ENCODE peak calls at places on chromosome 13, in five cellular contexts. R is GM23338, W is hepatocyte, Z is neural progenitor cell, K is HCT116. D is an unnamed sample.

GRCh38 chr13:25001807-25002206 is 94.1 kb upstream of the PABPC3 start:
- DNase-seq in R (no peak), W (no peak), Z (no peak), K (no peak), D (no peak)

GRCh38 chr13:24605923-24606372 is 74.3 kb upstream of the ATP12A start:
- DNase-seq in R (peak; percentile 56), W (peak; percentile 64), Z (peak; percentile 36), K (peak; percentile 6), D (peak; percentile 45)

GRCh38 chr13:36418022-36418805 is 14.1 kb upstream of the CCNA1 start:
- DNase-seq in R (peak; percentile 9), W (no peak), Z (no peak), K (no peak), D (peak; percentile 11)

GRCh38 chr13:87087741-87088140 is 583.4 kb upstream of the SLITRK5 start:
- DNase-seq in R (no peak), W (no peak), Z (no peak), K (no peak), D (no peak)

GRCh38 chr13:100803091-100803490 is 128.5 kb upstream of the TMTC4 start:
- DNase-seq in R (no peak), W (no peak), Z (no peak), K (no peak), D (no peak)

GRCh38 chr13:65965496-65965895 is 1264.6 kb downstream of the PCDH9 start:
- DNase-seq in R (no peak), W (no peak), Z (no peak), K (no peak), D (no peak)

GRCh38 chr13:30466841-30467252 is 1.1 kb upstream of the HMGB1 start:
- DNase-seq in R (no peak), W (no peak), Z (no peak), K (no peak), D (peak; percentile 72)

GRCh38 chr13:23159205-23159586 is 21.6 kb upstream of the SGCG start:
- DNase-seq in R (peak; percentile 90), W (peak; percentile 68), Z (peak; percentile 82), K (no peak), D (peak; percentile 8)

GRCh38 chr13:103299079-103299478 is 232.9 kb upstream of the SLC10A2 start:
- DNase-seq in R (peak; percentile 84), W (peak; percentile 28), Z (peak; percentile 39), K (no peak), D (no peak)

DNA sequence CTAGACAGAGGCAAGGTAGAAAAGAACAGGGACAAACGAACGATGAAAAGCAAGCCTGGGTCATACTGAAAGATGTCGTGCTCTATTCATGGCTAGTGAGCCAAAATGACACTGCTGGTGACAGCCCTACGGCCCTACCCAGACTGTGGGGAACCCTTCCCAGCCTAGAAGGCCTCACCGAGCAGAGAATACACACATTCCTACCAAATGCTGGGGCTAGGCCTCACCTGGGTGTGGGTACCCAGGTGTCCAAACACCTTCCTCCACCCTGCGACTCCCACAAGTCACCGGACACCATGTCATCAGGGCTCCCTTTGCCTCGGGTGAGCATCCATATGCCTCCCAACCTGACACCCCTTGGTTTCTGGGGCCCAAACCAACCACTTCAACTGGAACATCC is 85.3 kb upstream of the DOCK9 start:
- DNase-seq in R (no peak), W (no peak), Z (no peak), K (no peak), D (no peak)
- H3K27ac ChIP-seq in R (no peak overlapping the region), W (peak overlapping the region; percentile 63), Z (no peak overlapping the region), K (no peak overlapping the region), D (no peak overlapping the region)

GRCh38 chr13:73138276-73138950 is 79.6 kb downstream of the KLF5 start:
- DNase-seq in R (peak; percentile 20), W (peak; percentile 55), Z (no peak), K (no peak), D (no peak)
- TF ChIP-seq EZH2phosphoT487 in R (no peak), W (no peak), Z (no peak), K (no peak), D (no peak)

GRCh38 chr13:113296842-113297369 is at the start of gene LAMP1:
- DNase-seq in R (peak; percentile 97), W (peak; percentile 99), Z (peak; percentile 98), K (peak; percentile 91), D (peak; percentile 97)
- H3K27ac ChIP-seq in R (peak within 1 kb of the TSS; percentile 78), W (peak within 1 kb of the TSS; percentile 97), Z (no peak within 1 kb of the TSS), K (peak within 1 kb of the TSS; percentile 74), D (peak within 1 kb of the TSS; percentile 46)

GRCh38 chr13:98972059-98972458 is 5.8 kb downstream of the DOCK9 start:
- DNase-seq in R (no peak), W (no peak), Z (no peak), K (no peak), D (no peak)

GRCh38 chr13:98976338-98976737 is 1.5 kb downstream of the DOCK9 start:
- DNase-seq in R (no peak), W (no peak), Z (no peak), K (no peak), D (no peak)

GRCh38 chr13:98972627-98973026 is 5.2 kb downstream of the DOCK9 start:
- DNase-seq in R (no peak), W (no peak), Z (peak; percentile 41), K (peak; percentile 78), D (no peak)

GRCh38 chr13:98975822-98976261 is 2.0 kb downstream of the DOCK9 start:
- DNase-seq in R (peak; percentile 39), W (no peak), Z (peak; percentile 59), K (no peak), D (no peak)

GRCh38 chr13:98974053-98974452 is 3.8 kb downstream of the DOCK9 start:
- DNase-seq in R (no peak), W (no peak), Z (no peak), K (no peak), D (no peak)
- TF ChIP-seq EZH2phosphoT487 in R (no peak), W (no peak), Z (no peak), K (no peak), D (no peak)

GRCh38 chr13:79918620-79919019 is 422.3 kb downstream of the SPRY2 start:
- DNase-seq in R (no peak), W (no peak), Z (peak; percentile 22), K (no peak), D (no peak)

GRCh38 chr13:79915386-79915785 is 425.5 kb downstream of the SPRY2 start:
- DNase-seq in R (no peak), W (no peak), Z (no peak), K (no peak), D (no peak)

GRCh38 chr13:79913141-79913827 is 427.6 kb downstream of the SPRY2 start:
- DNase-seq in R (no peak), W (no peak), Z (no peak), K (no peak), D (no peak)

GRCh38 chr13:79917628-79918027 is 423.3 kb downstream of the SPRY2 start:
- DNase-seq in R (no peak), W (no peak), Z (no peak), K (no peak), D (no peak)

GRCh38 chr13:79919109-79919508 is 421.8 kb downstream of the SPRY2 start:
- DNase-seq in R (no peak), W (no peak), Z (no peak), K (no peak), D (no peak)
- H3K27ac ChIP-seq in R (no peak overlapping the region), W (no peak overlapping the region), Z (no peak overlapping the region), K (no peak overlapping the region), D (no peak overlapping the region)

DNA sequence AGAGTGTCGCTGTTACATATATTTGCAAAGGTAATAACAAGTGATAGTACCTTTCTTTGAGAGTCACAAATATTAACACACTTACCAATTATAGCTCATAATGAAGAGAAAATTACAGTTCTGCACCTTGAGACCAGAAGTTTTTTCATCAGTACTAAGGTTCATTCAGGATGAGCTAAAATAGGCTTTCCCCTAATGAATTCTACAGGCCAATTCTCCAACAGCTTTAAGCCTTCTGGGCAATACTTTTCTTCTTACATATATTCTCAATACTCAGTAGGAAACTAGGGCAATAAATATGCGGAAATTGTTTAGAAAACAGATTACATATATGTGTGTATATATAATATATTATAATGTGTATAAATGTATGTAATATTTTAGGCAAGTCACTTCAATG is 2672.8 kb upstream of the PCDH20 start:
- DNase-seq in R (no peak), W (no peak), Z (no peak), K (no peak), D (no peak)
- TF ChIP-seq EZH2phosphoT487 in R (no peak), W (no peak), Z (no peak), K (no peak), D (no peak)

GRCh38 chr13:75330770-75331169 is 151.2 kb downstream of the TBC1D4 start:
- DNase-seq in R (no peak), W (no peak), Z (no peak), K (no peak), D (no peak)
- H3K27ac ChIP-seq in R (no peak overlapping the region), W (no peak overlapping the region), Z (no peak overlapping the region), K (no peak overlapping the region), D (no peak overlapping the region)

GRCh38 chr13:111114362-111115050 is 604 bp upstream of the ARHGEF7 start:
- DNase-seq in R (peak; percentile 68), W (peak; percentile 64), Z (peak; percentile 53), K (no peak), D (peak; percentile 26)
- TF ChIP-seq EZH2phosphoT487 in R (no peak), W (peak; percentile 54), Z (peak; percentile 71), K (no peak), D (no peak)